ENCODE peak calls at places on chromosomes 13 and 19, in five cellular contexts. One of them, this sample, is unnamed.

GRCh38 chr13:112683581-112683980 is 6.3 kb upstream of the ATP11A start:
- DNase-seq in breast epithelium: peak
- DNase-seq in coronary artery: no peak
- DNase-seq in PC-9: no peak
- DNase-seq in thoracic aorta: no peak
- DNase-seq in this sample: no peak

GRCh38 chr13:36105726-36106125 is 25.5 kb downstream of the DCLK1 start:
- DNase-seq in coronary artery: no peak
- DNase-seq in breast epithelium: no peak
- DNase-seq in thoracic aorta: no peak
- DNase-seq in PC-9: no peak
- DNase-seq in this sample: no peak

GRCh38 chr19:34481861-34482379 is 362 bp downstream of the WTIP start:
- DNase-seq in coronary artery: no peak
- DNase-seq in thoracic aorta: no peak
- DNase-seq in breast epithelium: no peak
- DNase-seq in PC-9: no peak
- DNase-seq in this sample: peak

GRCh38 chr13:96690998-96691397 is 303.3 kb downstream of the OXGR1 start:
- DNase-seq in thoracic aorta: no peak
- DNase-seq in breast epithelium: no peak
- DNase-seq in coronary artery: no peak
- DNase-seq in PC-9: no peak
- DNase-seq in this sample: no peak

GRCh38 chr13:35927554-35927953 is 203.6 kb downstream of the DCLK1 start:
- DNase-seq in breast epithelium: no peak
- DNase-seq in PC-9: no peak
- DNase-seq in coronary artery: no peak
- DNase-seq in thoracic aorta: peak
- DNase-seq in this sample: peak

GRCh38 chr19:38658462-38659306 is 11.2 kb downstream of the ACTN4 start:
- DNase-seq in coronary artery: no peak
- DNase-seq in thoracic aorta: no peak
- DNase-seq in breast epithelium: no peak
- DNase-seq in PC-9: peak
- DNase-seq in this sample: peak

GRCh38 chr13:98842858-98843481 is 90.5 kb upstream of the SLC15A1 start:
- DNase-seq in coronary artery: no peak
- DNase-seq in thoracic aorta: no peak
- DNase-seq in PC-9: peak
- DNase-seq in breast epithelium: no peak
- DNase-seq in this sample: peak

GRCh38 chr19:33812388-33813330 is 16.0 kb downstream of the KCTD15 start:
- DNase-seq in coronary artery: no peak
- DNase-seq in thoracic aorta: no peak
- DNase-seq in breast epithelium: no peak
- DNase-seq in PC-9: no peak
- DNase-seq in this sample: no peak

GRCh38 chr13:76994281-76994680 is 2.4 kb downstream of the CLN5 start:
- DNase-seq in breast epithelium: no peak
- DNase-seq in coronary artery: no peak
- DNase-seq in thoracic aorta: no peak
- DNase-seq in PC-9: no peak
- DNase-seq in this sample: peak

GRCh38 chr19:29804493-29804892 is 7.3 kb upstream of the CCNE1 start:
- DNase-seq in coronary artery: no peak
- DNase-seq in thoracic aorta: no peak
- DNase-seq in PC-9: no peak
- DNase-seq in breast epithelium: no peak
- DNase-seq in this sample: no peak

GRCh38 chr13:108377646-108378206 is 108.2 kb downstream of the TNFSF13B start:
- DNase-seq in breast epithelium: no peak
- DNase-seq in PC-9: no peak
- DNase-seq in thoracic aorta: no peak
- DNase-seq in coronary artery: no peak
- DNase-seq in this sample: no peak

GRCh38 chr19:38917516-38917915 is 5.5 kb upstream of the CCER2 start:
- DNase-seq in PC-9: no peak
- DNase-seq in breast epithelium: no peak
- DNase-seq in coronary artery: no peak
- DNase-seq in thoracic aorta: no peak
- DNase-seq in this sample: no peak

GRCh38 chr13:113006660-113007059 is 37.6 kb downstream of the MCF2L start:
- DNase-seq in PC-9: no peak
- DNase-seq in thoracic aorta: no peak
- DNase-seq in breast epithelium: no peak
- DNase-seq in coronary artery: no peak
- DNase-seq in this sample: no peak

GRCh38 chr19:33273065-33273736 is 29.1 kb downstream of the CEBPA start:
- DNase-seq in PC-9: no peak
- DNase-seq in thoracic aorta: no peak
- DNase-seq in coronary artery: no peak
- DNase-seq in breast epithelium: no peak
- DNase-seq in this sample: no peak

GRCh38 chr13:47256618-47257017 is 359.8 kb upstream of the HTR2A start:
- DNase-seq in thoracic aorta: no peak
- DNase-seq in coronary artery: no peak
- DNase-seq in breast epithelium: no peak
- DNase-seq in PC-9: no peak
- DNase-seq in this sample: peak

GRCh38 chr19:39202998-39203355 is 1.1 kb downstream of the SYCN start:
- DNase-seq in PC-9: no peak
- DNase-seq in coronary artery: no peak
- DNase-seq in thoracic aorta: no peak
- DNase-seq in breast epithelium: no peak
- DNase-seq in this sample: no peak

GRCh38 chr19:16627928-16628182 is 149 bp downstream of the MED26 start:
- DNase-seq in PC-9: no peak
- DNase-seq in coronary artery: no peak
- DNase-seq in breast epithelium: no peak
- DNase-seq in thoracic aorta: no peak
- DNase-seq in this sample: peak

GRCh38 chr13:32811297-32811800 is 204.9 kb upstream of the KL start:
- DNase-seq in thoracic aorta: no peak
- DNase-seq in breast epithelium: no peak
- DNase-seq in coronary artery: no peak
- DNase-seq in PC-9: peak
- DNase-seq in this sample: no peak

GRCh38 chr19:31296741-31297390 is 52.4 kb downstream of the TSHZ3 start:
- DNase-seq in PC-9: no peak
- DNase-seq in thoracic aorta: no peak
- DNase-seq in coronary artery: no peak
- DNase-seq in breast epithelium: no peak
- DNase-seq in this sample: no peak

GRCh38 chr19:29966594-29967249 is 24.7 kb downstream of the URI1 start:
- DNase-seq in breast epithelium: no peak
- DNase-seq in PC-9: no peak
- DNase-seq in coronary artery: no peak
- DNase-seq in thoracic aorta: no peak
- DNase-seq in this sample: no peak

GRCh38 chr13:99161512-99161911 is 39.1 kb upstream of the UBAC2 start:
- DNase-seq in breast epithelium: no peak
- DNase-seq in thoracic aorta: no peak
- DNase-seq in coronary artery: no peak
- DNase-seq in PC-9: no peak
- DNase-seq in this sample: no peak

GRCh38 chr19:53507523-53508442 is 30.2 kb upstream of the ZNF331 start:
- DNase-seq in thoracic aorta: no peak
- DNase-seq in coronary artery: no peak
- DNase-seq in PC-9: peak
- DNase-seq in breast epithelium: no peak
- DNase-seq in this sample: no peak

GRCh38 chr13:45879666-45880065 is 28.1 kb upstream of the SIAH3 start:
- DNase-seq in thoracic aorta: no peak
- DNase-seq in PC-9: no peak
- DNase-seq in breast epithelium: peak
- DNase-seq in coronary artery: no peak
- DNase-seq in this sample: peak

GRCh38 chr19:58059681-58060080 is 599 bp downstream of the ZNF135 start:
- DNase-seq in coronary artery: no peak
- DNase-seq in thoracic aorta: no peak
- DNase-seq in PC-9: no peak
- DNase-seq in breast epithelium: no peak
- DNase-seq in this sample: no peak
- H3K27ac ChIP-seq in coronary artery: peak
- H3K27ac ChIP-seq in thoracic aorta: peak
- H3K27ac ChIP-seq in PC-9: no peak
- H3K27ac ChIP-seq in breast epithelium: peak
- H3K27ac ChIP-seq in this sample: no peak

GRCh38 chr19:58218899-58219298 is 9.8 kb upstream of the ZNF544 start:
- DNase-seq in thoracic aorta: no peak
- DNase-seq in coronary artery: no peak
- DNase-seq in PC-9: peak
- DNase-seq in breast epithelium: no peak
- DNase-seq in this sample: no peak
- TF ChIP-seq CTCF in thoracic aorta: no peak
- TF ChIP-seq CTCF in coronary artery: no peak
- TF ChIP-seq CTCF in PC-9: peak
- TF ChIP-seq CTCF in breast epithelium: no peak
- TF ChIP-seq CTCF in this sample: no peak

DNA sequence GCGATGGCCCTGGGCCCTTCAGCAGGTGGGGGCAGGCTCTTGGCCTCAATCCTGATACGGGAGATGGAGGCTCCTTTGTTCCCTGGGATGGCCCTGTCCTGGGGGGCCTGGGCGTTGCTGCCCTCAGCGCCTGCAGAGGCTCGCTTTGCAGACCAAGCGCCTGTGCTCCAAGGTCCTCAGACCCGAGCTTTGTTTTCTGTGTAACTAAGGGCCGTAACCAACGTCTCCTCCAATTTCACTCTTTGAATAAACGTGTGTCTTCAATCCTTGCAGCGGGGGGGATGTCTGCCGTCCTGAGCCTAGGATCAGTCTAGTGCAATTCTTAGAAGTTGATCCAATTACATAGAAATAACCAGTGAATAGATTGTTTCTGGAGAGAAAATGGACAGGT is 5.2 kb downstream of the PTBP1 start:
- DNase-seq in breast epithelium: no peak
- DNase-seq in PC-9: no peak
- DNase-seq in coronary artery: no peak
- DNase-seq in thoracic aorta: no peak
- DNase-seq in this sample: no peak
- H3K27ac ChIP-seq in breast epithelium: peak
- H3K27ac ChIP-seq in PC-9: no peak
- H3K27ac ChIP-seq in coronary artery: peak
- H3K27ac ChIP-seq in thoracic aorta: no peak
- H3K27ac ChIP-seq in this sample: peak

GRCh38 chr13:70338608-70339007 is 230.4 kb upstream of the KLHL1 start:
- DNase-seq in coronary artery: no peak
- DNase-seq in breast epithelium: no peak
- DNase-seq in thoracic aorta: no peak
- DNase-seq in PC-9: no peak
- DNase-seq in this sample: no peak

GRCh38 chr13:70333752-70334151 is 225.5 kb upstream of the KLHL1 start:
- DNase-seq in breast epithelium: no peak
- DNase-seq in thoracic aorta: no peak
- DNase-seq in coronary artery: no peak
- DNase-seq in PC-9: no peak
- DNase-seq in this sample: no peak

GRCh38 chr13:70339738-70340137 is 231.5 kb upstream of the KLHL1 start:
- DNase-seq in breast epithelium: no peak
- DNase-seq in coronary artery: no peak
- DNase-seq in thoracic aorta: no peak
- DNase-seq in PC-9: peak
- DNase-seq in this sample: no peak
- TF ChIP-seq CTCF in breast epithelium: no peak
- TF ChIP-seq CTCF in coronary artery: no peak
- TF ChIP-seq CTCF in thoracic aorta: no peak
- TF ChIP-seq CTCF in PC-9: peak
- TF ChIP-seq CTCF in this sample: no peak

GRCh38 chr19:40242480-40242879 is 16.0 kb upstream of the CCNP start:
- DNase-seq in breast epithelium: no peak
- DNase-seq in thoracic aorta: no peak
- DNase-seq in PC-9: no peak
- DNase-seq in coronary artery: no peak
- DNase-seq in this sample: no peak

GRCh38 chr19:40239415-40240226 is 13.1 kb upstream of the CCNP start:
- DNase-seq in PC-9: no peak
- DNase-seq in breast epithelium: no peak
- DNase-seq in coronary artery: no peak
- DNase-seq in thoracic aorta: no peak
- DNase-seq in this sample: no peak

GRCh38 chr19:40240332-40240731 is 13.8 kb upstream of the CCNP start:
- DNase-seq in PC-9: no peak
- DNase-seq in coronary artery: no peak
- DNase-seq in thoracic aorta: no peak
- DNase-seq in breast epithelium: no peak
- DNase-seq in this sample: no peak

GRCh38 chr19:40241809-40242384 is 15.4 kb upstream of the CCNP start:
- DNase-seq in thoracic aorta: no peak
- DNase-seq in coronary artery: no peak
- DNase-seq in breast epithelium: no peak
- DNase-seq in PC-9: no peak
- DNase-seq in this sample: no peak

DNA sequence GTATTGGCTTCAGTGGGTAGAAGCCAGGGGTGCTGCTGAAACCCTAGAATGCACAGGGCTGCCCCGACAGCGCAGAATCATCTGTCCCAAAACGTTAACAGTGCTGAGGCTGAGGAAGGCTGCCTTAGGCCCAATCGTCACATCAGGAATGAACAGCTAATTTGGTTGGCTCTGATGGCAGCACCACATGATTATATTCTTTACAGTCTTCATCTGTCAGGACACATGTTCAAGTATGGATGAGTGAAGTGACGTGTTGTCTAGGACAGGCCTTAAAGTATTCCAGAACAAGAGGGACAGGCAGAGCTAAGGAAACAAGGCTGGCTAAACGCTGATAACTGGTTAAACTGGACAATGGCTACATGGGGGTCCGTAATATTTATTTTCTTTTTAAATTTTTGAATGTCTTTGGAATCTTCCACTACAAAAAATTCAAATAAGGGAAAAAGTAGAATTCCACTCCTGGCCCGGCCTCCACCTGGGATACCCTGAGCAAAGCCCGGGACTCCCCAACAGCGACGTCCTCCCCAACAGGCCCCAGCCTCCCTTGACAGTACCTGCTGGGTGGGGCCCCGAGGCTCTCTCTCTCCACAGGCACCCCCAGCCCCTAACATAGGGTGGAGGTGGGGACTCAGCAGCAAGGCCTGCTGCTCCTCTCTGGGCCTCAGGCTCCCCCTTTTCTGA is 14.8 kb upstream of the CCNP start:
- DNase-seq in breast epithelium: no peak
- DNase-seq in coronary artery: no peak
- DNase-seq in PC-9: no peak
- DNase-seq in thoracic aorta: no peak
- DNase-seq in this sample: no peak
- H3K27ac ChIP-seq in breast epithelium: no peak
- H3K27ac ChIP-seq in coronary artery: peak
- H3K27ac ChIP-seq in PC-9: no peak
- H3K27ac ChIP-seq in thoracic aorta: no peak
- H3K27ac ChIP-seq in this sample: no peak

GRCh38 chr19:35792312-35792711 is 16.9 kb downstream of the ARHGAP33 start:
- DNase-seq in PC-9: no peak
- DNase-seq in thoracic aorta: no peak
- DNase-seq in coronary artery: no peak
- DNase-seq in breast epithelium: no peak
- DNase-seq in this sample: no peak
- TF ChIP-seq CTCF in PC-9: no peak
- TF ChIP-seq CTCF in thoracic aorta: no peak
- TF ChIP-seq CTCF in coronary artery: no peak
- TF ChIP-seq CTCF in breast epithelium: no peak
- TF ChIP-seq CTCF in this sample: no peak

GRCh38 chr19:45816236-45817009 is 1.3 kb upstream of the RSPH6A start:
- DNase-seq in PC-9: no peak
- DNase-seq in coronary artery: no peak
- DNase-seq in breast epithelium: no peak
- DNase-seq in thoracic aorta: no peak
- DNase-seq in this sample: no peak
- H3K27ac ChIP-seq in PC-9: no peak
- H3K27ac ChIP-seq in coronary artery: no peak
- H3K27ac ChIP-seq in breast epithelium: no peak
- H3K27ac ChIP-seq in thoracic aorta: peak
- H3K27ac ChIP-seq in this sample: peak